ENCODE peak calls at places on chromosomes 16 and 17, in five cellular contexts. One of them, this sample, is unnamed.

GRCh38 chr17:28078443-28079229 is 36.2 kb downstream of the NLK start:
- DNase-seq in dorsolateral prefrontal cortex: no peak
- DNase-seq in stimulated activated CD4-positive, alpha-beta T cell treated with anti-CD3 and anti-CD28 coated beads, Interleukin-1b, Interleukin-23, amount 100 ng/mL, for 4 hours: no peak
- DNase-seq in BE2C: no peak
- DNase-seq in neuronal stem cell: no peak
- DNase-seq in this sample: peak

GRCh38 chr16:16881771-16882170 is 502.8 kb downstream of the NPIPA7 start:
- DNase-seq in dorsolateral prefrontal cortex: no peak
- DNase-seq in stimulated activated CD4-positive, alpha-beta T cell treated with anti-CD3 and anti-CD28 coated beads, Interleukin-1b, Interleukin-23, amount 100 ng/mL, for 4 hours: no peak
- DNase-seq in BE2C: no peak
- DNase-seq in neuronal stem cell: no peak
- DNase-seq in this sample: no peak

GRCh38 chr16:50462793-50463507 is 85.2 kb upstream of the NKD1 start:
- DNase-seq in dorsolateral prefrontal cortex: no peak
- DNase-seq in stimulated activated CD4-positive, alpha-beta T cell treated with anti-CD3 and anti-CD28 coated beads, Interleukin-1b, Interleukin-23, amount 100 ng/mL, for 4 hours: no peak
- DNase-seq in BE2C: no peak
- DNase-seq in neuronal stem cell: peak
- DNase-seq in this sample: no peak

GRCh38 chr16:50272111-50272571 is 5.8 kb downstream of the ADCY7 start:
- DNase-seq in dorsolateral prefrontal cortex: no peak
- DNase-seq in stimulated activated CD4-positive, alpha-beta T cell treated with anti-CD3 and anti-CD28 coated beads, Interleukin-1b, Interleukin-23, amount 100 ng/mL, for 4 hours: no peak
- DNase-seq in BE2C: no peak
- DNase-seq in neuronal stem cell: no peak
- DNase-seq in this sample: no peak

GRCh38 chr17:4534928-4535666 is 20.1 kb downstream of the MYBBP1A start:
- DNase-seq in dorsolateral prefrontal cortex: no peak
- DNase-seq in stimulated activated CD4-positive, alpha-beta T cell treated with anti-CD3 and anti-CD28 coated beads, Interleukin-1b, Interleukin-23, amount 100 ng/mL, for 4 hours: no peak
- DNase-seq in BE2C: no peak
- DNase-seq in neuronal stem cell: no peak
- DNase-seq in this sample: no peak

GRCh38 chr16:12896562-12896961 is 4.8 kb upstream of the SHISA9 start:
- DNase-seq in dorsolateral prefrontal cortex: no peak
- DNase-seq in stimulated activated CD4-positive, alpha-beta T cell treated with anti-CD3 and anti-CD28 coated beads, Interleukin-1b, Interleukin-23, amount 100 ng/mL, for 4 hours: no peak
- DNase-seq in BE2C: no peak
- DNase-seq in neuronal stem cell: peak
- DNase-seq in this sample: peak

GRCh38 chr17:29080323-29080722 is 37.4 kb downstream of the PIPOX start:
- DNase-seq in dorsolateral prefrontal cortex: no peak
- DNase-seq in stimulated activated CD4-positive, alpha-beta T cell treated with anti-CD3 and anti-CD28 coated beads, Interleukin-1b, Interleukin-23, amount 100 ng/mL, for 4 hours: no peak
- DNase-seq in BE2C: no peak
- DNase-seq in neuronal stem cell: no peak
- DNase-seq in this sample: no peak

GRCh38 chr17:55416470-55417052 is 5.1 kb downstream of the MMD start:
- DNase-seq in dorsolateral prefrontal cortex: no peak
- DNase-seq in stimulated activated CD4-positive, alpha-beta T cell treated with anti-CD3 and anti-CD28 coated beads, Interleukin-1b, Interleukin-23, amount 100 ng/mL, for 4 hours: no peak
- DNase-seq in BE2C: no peak
- DNase-seq in neuronal stem cell: no peak
- DNase-seq in this sample: peak

GRCh38 chr16:17515421-17516210 is 44.9 kb upstream of the XYLT1 start:
- DNase-seq in dorsolateral prefrontal cortex: no peak
- DNase-seq in stimulated activated CD4-positive, alpha-beta T cell treated with anti-CD3 and anti-CD28 coated beads, Interleukin-1b, Interleukin-23, amount 100 ng/mL, for 4 hours: no peak
- DNase-seq in BE2C: no peak
- DNase-seq in neuronal stem cell: no peak
- DNase-seq in this sample: peak

GRCh38 chr17:42562845-42563509 is 1.0 kb downstream of the COASY start:
- DNase-seq in dorsolateral prefrontal cortex: no peak
- DNase-seq in stimulated activated CD4-positive, alpha-beta T cell treated with anti-CD3 and anti-CD28 coated beads, Interleukin-1b, Interleukin-23, amount 100 ng/mL, for 4 hours: no peak
- DNase-seq in BE2C: peak
- DNase-seq in neuronal stem cell: no peak
- DNase-seq in this sample: peak

GRCh38 chr16:22402191-22402590 is 27.8 kb upstream of the CDR2 start:
- DNase-seq in dorsolateral prefrontal cortex: no peak
- DNase-seq in stimulated activated CD4-positive, alpha-beta T cell treated with anti-CD3 and anti-CD28 coated beads, Interleukin-1b, Interleukin-23, amount 100 ng/mL, for 4 hours: no peak
- DNase-seq in BE2C: no peak
- DNase-seq in neuronal stem cell: no peak
- DNase-seq in this sample: no peak

GRCh38 chr17:21283482-21284318 is 811 bp upstream of the MAP2K3 start:
- DNase-seq in dorsolateral prefrontal cortex: peak
- DNase-seq in stimulated activated CD4-positive, alpha-beta T cell treated with anti-CD3 and anti-CD28 coated beads, Interleukin-1b, Interleukin-23, amount 100 ng/mL, for 4 hours: no peak
- DNase-seq in BE2C: no peak
- DNase-seq in neuronal stem cell: no peak
- DNase-seq in this sample: no peak

GRCh38 chr17:40417258-40417608 is 463 bp downstream of the TOP2A start:
- DNase-seq in dorsolateral prefrontal cortex: no peak
- DNase-seq in stimulated activated CD4-positive, alpha-beta T cell treated with anti-CD3 and anti-CD28 coated beads, Interleukin-1b, Interleukin-23, amount 100 ng/mL, for 4 hours: no peak
- DNase-seq in BE2C: peak
- DNase-seq in neuronal stem cell: no peak
- DNase-seq in this sample: peak

GRCh38 chr16:24378999-24379398 is 122.9 kb downstream of the CACNG3 start:
- DNase-seq in dorsolateral prefrontal cortex: no peak
- DNase-seq in stimulated activated CD4-positive, alpha-beta T cell treated with anti-CD3 and anti-CD28 coated beads, Interleukin-1b, Interleukin-23, amount 100 ng/mL, for 4 hours: no peak
- DNase-seq in BE2C: no peak
- DNase-seq in neuronal stem cell: no peak
- DNase-seq in this sample: no peak

GRCh38 chr17:48052956-48053757 is 5.0 kb downstream of the NFE2L1 start:
- DNase-seq in dorsolateral prefrontal cortex: peak
- DNase-seq in stimulated activated CD4-positive, alpha-beta T cell treated with anti-CD3 and anti-CD28 coated beads, Interleukin-1b, Interleukin-23, amount 100 ng/mL, for 4 hours: no peak
- DNase-seq in BE2C: peak
- DNase-seq in neuronal stem cell: no peak
- DNase-seq in this sample: peak

GRCh38 chr16:70380205-70380918 is 33.7 kb downstream of the DDX19A start:
- DNase-seq in dorsolateral prefrontal cortex: peak
- DNase-seq in stimulated activated CD4-positive, alpha-beta T cell treated with anti-CD3 and anti-CD28 coated beads, Interleukin-1b, Interleukin-23, amount 100 ng/mL, for 4 hours: peak
- DNase-seq in BE2C: peak
- DNase-seq in neuronal stem cell: peak
- DNase-seq in this sample: peak

GRCh38 chr16:54903047-54903446 is 27.6 kb upstream of the IRX5 start:
- DNase-seq in dorsolateral prefrontal cortex: no peak
- DNase-seq in stimulated activated CD4-positive, alpha-beta T cell treated with anti-CD3 and anti-CD28 coated beads, Interleukin-1b, Interleukin-23, amount 100 ng/mL, for 4 hours: no peak
- DNase-seq in BE2C: no peak
- DNase-seq in neuronal stem cell: no peak
- DNase-seq in this sample: no peak

GRCh38 chr17:51188321-51188853 is 22.2 kb downstream of the NME2 start:
- DNase-seq in dorsolateral prefrontal cortex: no peak
- DNase-seq in stimulated activated CD4-positive, alpha-beta T cell treated with anti-CD3 and anti-CD28 coated beads, Interleukin-1b, Interleukin-23, amount 100 ng/mL, for 4 hours: no peak
- DNase-seq in BE2C: no peak
- DNase-seq in neuronal stem cell: no peak
- DNase-seq in this sample: peak

GRCh38 chr17:59634632-59635561 is 15.2 kb downstream of the CLTC start:
- DNase-seq in dorsolateral prefrontal cortex: no peak
- DNase-seq in stimulated activated CD4-positive, alpha-beta T cell treated with anti-CD3 and anti-CD28 coated beads, Interleukin-1b, Interleukin-23, amount 100 ng/mL, for 4 hours: no peak
- DNase-seq in BE2C: no peak
- DNase-seq in neuronal stem cell: no peak
- DNase-seq in this sample: peak

GRCh38 chr17:39143552-39144093 is 7.8 kb downstream of the PLXDC1 start:
- DNase-seq in dorsolateral prefrontal cortex: no peak
- DNase-seq in stimulated activated CD4-positive, alpha-beta T cell treated with anti-CD3 and anti-CD28 coated beads, Interleukin-1b, Interleukin-23, amount 100 ng/mL, for 4 hours: no peak
- DNase-seq in BE2C: no peak
- DNase-seq in neuronal stem cell: no peak
- DNase-seq in this sample: no peak

GRCh38 chr16:28859326-28859725 is 4.3 kb upstream of the SH2B1 start:
- DNase-seq in dorsolateral prefrontal cortex: no peak
- DNase-seq in stimulated activated CD4-positive, alpha-beta T cell treated with anti-CD3 and anti-CD28 coated beads, Interleukin-1b, Interleukin-23, amount 100 ng/mL, for 4 hours: no peak
- DNase-seq in BE2C: no peak
- DNase-seq in neuronal stem cell: no peak
- DNase-seq in this sample: no peak

GRCh38 chr17:68763551-68763950 is 162.4 kb upstream of the FAM20A start:
- DNase-seq in dorsolateral prefrontal cortex: no peak
- DNase-seq in stimulated activated CD4-positive, alpha-beta T cell treated with anti-CD3 and anti-CD28 coated beads, Interleukin-1b, Interleukin-23, amount 100 ng/mL, for 4 hours: no peak
- DNase-seq in BE2C: no peak
- DNase-seq in neuronal stem cell: no peak
- DNase-seq in this sample: no peak

GRCh38 chr17:45004388-45004787 is 36.3 kb upstream of the C1QL1 start:
- DNase-seq in dorsolateral prefrontal cortex: no peak
- DNase-seq in stimulated activated CD4-positive, alpha-beta T cell treated with anti-CD3 and anti-CD28 coated beads, Interleukin-1b, Interleukin-23, amount 100 ng/mL, for 4 hours: no peak
- DNase-seq in BE2C: no peak
- DNase-seq in neuronal stem cell: no peak
- DNase-seq in this sample: no peak

GRCh38 chr16:1981972-1982574 is 804 bp upstream of the NOXO1 start:
- DNase-seq in dorsolateral prefrontal cortex: peak
- DNase-seq in stimulated activated CD4-positive, alpha-beta T cell treated with anti-CD3 and anti-CD28 coated beads, Interleukin-1b, Interleukin-23, amount 100 ng/mL, for 4 hours: no peak
- DNase-seq in BE2C: no peak
- DNase-seq in neuronal stem cell: no peak
- DNase-seq in this sample: no peak

GRCh38 chr17:10661377-10661906 is 4.3 kb upstream of the MYH3 start:
- DNase-seq in dorsolateral prefrontal cortex: no peak
- DNase-seq in stimulated activated CD4-positive, alpha-beta T cell treated with anti-CD3 and anti-CD28 coated beads, Interleukin-1b, Interleukin-23, amount 100 ng/mL, for 4 hours: no peak
- DNase-seq in BE2C: no peak
- DNase-seq in neuronal stem cell: no peak
- DNase-seq in this sample: no peak

GRCh38 chr16:17286443-17286842 is 184.3 kb downstream of the XYLT1 start:
- DNase-seq in dorsolateral prefrontal cortex: no peak
- DNase-seq in stimulated activated CD4-positive, alpha-beta T cell treated with anti-CD3 and anti-CD28 coated beads, Interleukin-1b, Interleukin-23, amount 100 ng/mL, for 4 hours: no peak
- DNase-seq in BE2C: no peak
- DNase-seq in neuronal stem cell: no peak
- DNase-seq in this sample: no peak